ENCODE peak calls at places on chromosome 9, in nine cellular contexts. P is tibial artery; I is stimulated activated CD4-positive, alpha-beta T cell treated with anti-CD3 and anti-CD28 coated beads, Interleukin-2, amount 100 ng/mL, for 24 hours; E is AML-193; R is activated CD4-positive, alpha-beta T cell treated with anti-CD3 and anti-CD28 coated beads, Interleukin-2, amount 10 ng/mL, durations not matched to agents 7 days and 5 days; D is stomach; X is A549; W is hypothalamus; T is activated naive CD8-positive, alpha-beta T cell treated with anti-CD3 and anti-CD28 coated beads, Interleukin-2, amount 50 U/mL, for 24 hours. S is an unnamed sample.

GRCh38 chr9:4238522-4238921 is 61.3 kb downstream of the GLIS3 start:
- DNase-seq in P (no peak), I (no peak), E (no peak), R (no peak), D (no peak), X (no peak), W (no peak), T (no peak), S (no peak)

GRCh38 chr9:137458194-137459146 is 664 bp downstream of the NSMF start:
- DNase-seq in P (peak), I (no peak), E (no peak), R (peak), D (no peak), X (no peak), W (peak), T (peak), S (no peak)

GRCh38 chr9:133204993-133205336 is 4.1 kb downstream of the OBP2B start:
- DNase-seq in P (peak), I (no peak), E (no peak), R (no peak), D (peak), X (no peak), W (no peak), T (no peak), S (no peak)

GRCh38 chr9:136556166-136556565 is 10.3 kb upstream of the NOTCH1 start:
- DNase-seq in P (no peak), I (no peak), E (no peak), R (no peak), D (no peak), X (no peak), W (no peak), T (no peak), S (no peak)

GRCh38 chr9:3962467-3962866 is 337.4 kb downstream of the GLIS3 start:
- DNase-seq in P (no peak), I (no peak), E (no peak), R (no peak), D (no peak), X (peak), W (no peak), T (no peak), S (no peak)

GRCh38 chr9:109498195-109499060 is at the start of gene PTPN3:
- DNase-seq in P (peak), I (no peak), E (no peak), R (no peak), D (peak), X (peak), W (no peak), T (no peak), S (no peak)

GRCh38 chr9:38357350-38358114 is 35.0 kb upstream of the ALDH1B1 start:
- DNase-seq in P (peak), I (no peak), E (no peak), R (no peak), D (no peak), X (no peak), W (no peak), T (no peak), S (no peak)

GRCh38 chr9:129888085-129888808 is 53.0 kb downstream of the USP20 start:
- DNase-seq in P (no peak), I (peak), E (peak), R (peak), D (peak), X (no peak), W (no peak), T (peak), S (no peak)

S was measured in skeletal muscle cell.